ENCODE peak calls at places on chromosomes 13 and 19, in eight cellular contexts. M is ovary, G is tibial nerve, K is transverse colon, R is A549, H is H1, I is esophagus muscularis mucosa, B is suprapubic skin. D is an unnamed sample.

GRCh38 chr19:12111176-12111575 is 29.0 kb downstream of the ZNF20 start:
- DNase-seq in R (no peak), I (no peak), H (no peak), G (no peak), K (no peak), B (no peak), M (no peak), D (no peak)

GRCh38 chr13:107434347-107434746 is 781.0 kb downstream of the LIG4 start:
- DNase-seq in R (no peak), I (no peak), H (no peak), M (no peak), G (no peak), B (no peak), K (no peak), D (no peak)

GRCh38 chr13:41306271-41307150 is 4.6 kb upstream of the NAA16 start:
- DNase-seq in K (no peak), I (no peak), G (no peak), B (no peak), M (no peak), H (no peak), R (no peak), D (no peak)

GRCh38 chr19:6267552-6268381 is 12.0 kb downstream of the MLLT1 start:
- DNase-seq in I (no peak), H (no peak), B (no peak), G (no peak), R (no peak), M (no peak), K (no peak), D (peak; percentile 58)

GRCh38 chr13:49585220-49586157 is at the start of gene RCBTB1:
- DNase-seq in K (peak; percentile 69), R (peak; percentile 69), G (peak; percentile 34), B (peak; percentile 84), H (no peak), I (peak; percentile 94), M (peak; percentile 72), D (peak; percentile 95)

GRCh38 chr13:89951341-89951740 is 1396.1 kb upstream of the MIR17HG start:
- DNase-seq in H (no peak), K (no peak), R (no peak), G (no peak), M (no peak), B (no peak), I (no peak), D (no peak)

GRCh38 chr13:85970727-85971126 is 171.5 kb upstream of the SLITRK6 start:
- DNase-seq in G (no peak), H (no peak), K (no peak), B (no peak), I (no peak), M (no peak), R (no peak), D (no peak)

GRCh38 chr13:53138369-53139036 is 109.9 kb downstream of the OLFM4 start:
- DNase-seq in M (no peak), B (peak; percentile 77), R (no peak), I (no peak), K (no peak), H (no peak), G (peak; percentile 67), D (no peak)

GRCh38 chr19:14406645-14407331 is 12.4 kb downstream of the DDX39A start:
- DNase-seq in M (peak; percentile 42), K (no peak), I (no peak), B (no peak), H (no peak), R (no peak), G (no peak), D (no peak)

GRCh38 chr13:110319774-110320509 is 12.9 kb downstream of the COL4A2 start:
- DNase-seq in H (no peak), K (no peak), I (no peak), B (no peak), G (no peak), R (peak; percentile 62), M (no peak), D (peak; percentile 77)

GRCh38 chr13:24280722-24281121 is 28.7 kb upstream of the C1QTNF9 start:
- DNase-seq in G (no peak), M (no peak), B (no peak), R (no peak), I (no peak), K (no peak), H (no peak), D (peak; percentile 49)

GRCh38 chr19:11594084-11594483 is 3.2 kb upstream of the ZNF627 start:
- DNase-seq in I (no peak), H (no peak), B (no peak), M (no peak), G (no peak), R (no peak), K (no peak), D (no peak)

GRCh38 chr13:92225861-92226260 is 827.4 kb downstream of the GPC5 start:
- DNase-seq in R (no peak), M (no peak), I (no peak), G (no peak), H (no peak), B (no peak), K (no peak), D (no peak)

GRCh38 chr13:20993661-20994440 is 67.5 kb downstream of the LATS2 start:
- DNase-seq in K (no peak), R (no peak), I (no peak), H (no peak), M (no peak), G (no peak), B (peak; percentile 40), D (no peak)

GRCh38 chr13:48066310-48066989 is 28.5 kb downstream of the MED4 start:
- DNase-seq in K (no peak), H (no peak), G (no peak), I (no peak), B (no peak), M (no peak), R (no peak), D (no peak)

GRCh38 chr13:90806905-90807304 is 540.6 kb upstream of the MIR17HG start:
- DNase-seq in I (no peak), K (no peak), B (no peak), R (no peak), H (no peak), M (no peak), G (no peak), D (no peak)

GRCh38 chr19:10390652-10391286 is 10.4 kb upstream of the TYK2 start:
- DNase-seq in H (no peak), M (peak; percentile 68), K (peak; percentile 71), I (no peak), G (peak; percentile 85), B (peak; percentile 85), R (peak; percentile 64), D (peak; percentile 75)

GRCh38 chr19:34345934-34346333 is 19.1 kb upstream of the GPI start:
- DNase-seq in M (peak; percentile 48), K (peak; percentile 81), G (peak; percentile 55), R (peak; percentile 91), H (peak; percentile 65), B (no peak), I (no peak), D (peak; percentile 69)

GRCh38 chr19:49591731-49592485 is 926 bp downstream of the PRR12 start:
- DNase-seq in R (peak; percentile 84), K (peak; percentile 50), I (no peak), H (no peak), B (no peak), G (no peak), M (peak; percentile 73), D (peak; percentile 38)
- TF ChIP-seq EP300 in R (no peak), K (no peak), I (no peak), H (no peak), B (no peak), G (no peak), M (no peak), D (no peak)

GRCh38 chr13:96652506-96652905 is 341.8 kb downstream of the OXGR1 start:
- DNase-seq in K (no peak), R (no peak), H (no peak), G (no peak), B (no peak), I (no peak), M (no peak), D (no peak)
- TF ChIP-seq EP300 in K (no peak), R (no peak), H (no peak), G (no peak), B (no peak), I (no peak), M (no peak), D (no peak)

GRCh38 chr19:32598022-32598421 is 17.0 kb downstream of the PDCD5 start:
- DNase-seq in M (no peak), R (no peak), I (no peak), K (no peak), G (no peak), B (no peak), H (no peak), D (no peak)

GRCh38 chr19:32594021-32594420 is 13.0 kb downstream of the PDCD5 start:
- DNase-seq in B (no peak), H (no peak), I (no peak), M (no peak), R (no peak), G (no peak), K (no peak), D (no peak)

GRCh38 chr19:32599258-32599657 is 18.3 kb downstream of the PDCD5 start:
- DNase-seq in G (no peak), H (no peak), I (no peak), M (no peak), R (no peak), B (no peak), K (no peak), D (no peak)

GRCh38 chr19:32599736-32600157 is 18.8 kb downstream of the PDCD5 start:
- DNase-seq in M (no peak), B (no peak), R (peak; percentile 77), H (no peak), K (peak; percentile 25), I (no peak), G (no peak), D (peak; percentile 35)

DNA sequence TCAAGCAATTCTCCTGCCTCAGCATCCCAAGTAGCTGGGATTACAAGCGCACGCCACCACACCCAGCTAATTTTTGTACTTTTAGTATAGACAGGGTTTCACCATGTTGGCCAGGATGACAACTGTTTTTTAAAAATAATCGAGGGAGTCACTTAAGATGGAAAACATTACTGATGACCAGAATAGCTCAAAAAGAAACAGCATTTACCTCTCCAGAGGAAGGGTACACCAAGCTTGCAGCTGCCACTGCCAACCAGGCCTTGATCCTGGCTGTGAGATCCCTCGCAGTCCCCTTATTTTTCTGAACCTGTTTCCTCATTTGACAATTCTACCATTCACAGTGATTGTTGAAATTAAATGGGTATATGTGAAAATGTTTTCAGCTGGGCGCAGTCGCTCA is 14.5 kb downstream of the PDCD5 start:
- DNase-seq in H (no peak), K (no peak), G (no peak), R (no peak), I (no peak), M (no peak), B (no peak), D (no peak)
- TF ChIP-seq EP300 in H (no peak), K (no peak), G (no peak), R (no peak), I (no peak), M (no peak), B (no peak), D (no peak)

GRCh38 chr13:70518081-70518480 is 409.8 kb upstream of the KLHL1 start:
- DNase-seq in K (no peak), B (no peak), M (no peak), I (no peak), G (no peak), R (no peak), H (no peak), D (no peak)

GRCh38 chr13:70527553-70527952 is 419.3 kb upstream of the KLHL1 start:
- DNase-seq in H (no peak), I (no peak), R (no peak), K (no peak), G (no peak), M (no peak), B (no peak), D (no peak)

GRCh38 chr13:70520275-70520674 is 412.0 kb upstream of the KLHL1 start:
- DNase-seq in H (no peak), B (no peak), I (no peak), G (no peak), M (no peak), K (no peak), R (no peak), D (no peak)

GRCh38 chr13:70523622-70524021 is 415.4 kb upstream of the KLHL1 start:
- DNase-seq in K (no peak), I (no peak), B (no peak), H (no peak), M (no peak), G (peak; percentile 10), R (no peak), D (no peak)
- TF ChIP-seq EP300 in K (no peak), I (no peak), B (no peak), H (no peak), M (no peak), G (no peak), R (no peak), D (no peak)